ENCODE peak calls at places on chromosome 13, in six cellular contexts. One of them, this sample, is unnamed.

GRCh38 chr13:43878897-43879322 is 630 bp downstream of the CCDC122 start:
- DNase-seq in pancreas: peak; percentile 67
- DNase-seq in transverse colon: peak; percentile 77
- DNase-seq in RWPE1: peak; percentile 29
- DNase-seq in heart left ventricle: peak; percentile 75
- DNase-seq in SJSA1: peak; percentile 75
- DNase-seq in this sample: no peak

GRCh38 chr13:57624565-57625435 is 6.7 kb upstream of the PCDH17 start:
- DNase-seq in pancreas: no peak
- DNase-seq in transverse colon: peak; percentile 8
- DNase-seq in RWPE1: peak; percentile 25
- DNase-seq in heart left ventricle: peak; percentile 28
- DNase-seq in SJSA1: peak; percentile 12
- DNase-seq in this sample: no peak

GRCh38 chr13:87376081-87376480 is 295.1 kb upstream of the SLITRK5 start:
- DNase-seq in pancreas: no peak
- DNase-seq in transverse colon: no peak
- DNase-seq in RWPE1: no peak
- DNase-seq in heart left ventricle: no peak
- DNase-seq in SJSA1: no peak
- DNase-seq in this sample: no peak

GRCh38 chr13:76004411-76004810 is 368.3 kb downstream of the LMO7 start:
- DNase-seq in pancreas: no peak
- DNase-seq in transverse colon: no peak
- DNase-seq in RWPE1: no peak
- DNase-seq in heart left ventricle: no peak
- DNase-seq in SJSA1: no peak
- DNase-seq in this sample: no peak

GRCh38 chr13:113119166-113119821 is 3.3 kb upstream of the F10 start:
- DNase-seq in pancreas: no peak
- DNase-seq in transverse colon: no peak
- DNase-seq in RWPE1: no peak
- DNase-seq in heart left ventricle: no peak
- DNase-seq in SJSA1: no peak
- DNase-seq in this sample: no peak

GRCh38 chr13:47038196-47038595 is 141.3 kb upstream of the HTR2A start:
- DNase-seq in pancreas: no peak
- DNase-seq in transverse colon: no peak
- DNase-seq in RWPE1: no peak
- DNase-seq in heart left ventricle: no peak
- DNase-seq in SJSA1: no peak
- DNase-seq in this sample: no peak

GRCh38 chr13:23672616-23673015 is 102.4 kb downstream of the TNFRSF19 start:
- DNase-seq in pancreas: no peak
- DNase-seq in transverse colon: no peak
- DNase-seq in RWPE1: no peak
- DNase-seq in heart left ventricle: no peak
- DNase-seq in SJSA1: no peak
- DNase-seq in this sample: no peak

GRCh38 chr13:108917581-108917980 is 288.2 kb downstream of the MYO16 start:
- DNase-seq in pancreas: no peak
- DNase-seq in transverse colon: no peak
- DNase-seq in RWPE1: no peak
- DNase-seq in heart left ventricle: no peak
- DNase-seq in SJSA1: peak; percentile 31
- DNase-seq in this sample: no peak

GRCh38 chr13:110259651-110260050 is 47.3 kb downstream of the COL4A1 start:
- DNase-seq in pancreas: no peak
- DNase-seq in transverse colon: no peak
- DNase-seq in RWPE1: no peak
- DNase-seq in heart left ventricle: no peak
- DNase-seq in SJSA1: no peak
- DNase-seq in this sample: no peak

GRCh38 chr13:98813993-98814392 is 61.5 kb upstream of the SLC15A1 start:
- DNase-seq in pancreas: no peak
- DNase-seq in transverse colon: no peak
- DNase-seq in RWPE1: no peak
- DNase-seq in heart left ventricle: no peak
- DNase-seq in SJSA1: peak; percentile 76
- DNase-seq in this sample: no peak

GRCh38 chr13:99330942-99331341 is 23.7 kb upstream of the GPR183 start:
- DNase-seq in pancreas: no peak
- DNase-seq in transverse colon: no peak
- DNase-seq in RWPE1: no peak
- DNase-seq in heart left ventricle: no peak
- DNase-seq in SJSA1: peak; percentile 92
- DNase-seq in this sample: no peak

GRCh38 chr13:85529216-85529590 is 270.0 kb downstream of the SLITRK6 start:
- DNase-seq in pancreas: no peak
- DNase-seq in transverse colon: no peak
- DNase-seq in RWPE1: no peak
- DNase-seq in heart left ventricle: no peak
- DNase-seq in SJSA1: no peak
- DNase-seq in this sample: no peak

GRCh38 chr13:40083841-40084240 is 428.4 kb downstream of the COG6 start:
- DNase-seq in pancreas: no peak
- DNase-seq in transverse colon: no peak
- DNase-seq in RWPE1: no peak
- DNase-seq in heart left ventricle: no peak
- DNase-seq in SJSA1: no peak
- DNase-seq in this sample: no peak

GRCh38 chr13:59702269-59702668 is 461.5 kb downstream of the DIAPH3 start:
- DNase-seq in pancreas: no peak
- DNase-seq in transverse colon: no peak
- DNase-seq in RWPE1: no peak
- DNase-seq in heart left ventricle: no peak
- DNase-seq in SJSA1: no peak
- DNase-seq in this sample: no peak

GRCh38 chr13:51682691-51683090 is 98.4 kb downstream of the WDFY2 start:
- DNase-seq in pancreas: no peak
- DNase-seq in transverse colon: no peak
- DNase-seq in RWPE1: no peak
- DNase-seq in heart left ventricle: no peak
- DNase-seq in SJSA1: no peak
- DNase-seq in this sample: no peak

GRCh38 chr13:44240611-44241010 is 133.0 kb upstream of the SERP2 start:
- DNase-seq in pancreas: no peak
- DNase-seq in transverse colon: no peak
- DNase-seq in RWPE1: no peak
- DNase-seq in heart left ventricle: no peak
- DNase-seq in SJSA1: no peak
- DNase-seq in this sample: no peak

GRCh38 chr13:106318941-106319411 is 216.5 kb downstream of the EFNB2 start:
- DNase-seq in pancreas: no peak
- DNase-seq in transverse colon: no peak
- DNase-seq in RWPE1: peak; percentile 88
- DNase-seq in heart left ventricle: no peak
- DNase-seq in SJSA1: peak; percentile 42
- DNase-seq in this sample: peak; percentile 89

GRCh38 chr13:50129065-50129922 is 114.0 kb downstream of the KCNRG start:
- DNase-seq in pancreas: no peak
- DNase-seq in transverse colon: no peak
- DNase-seq in RWPE1: no peak
- DNase-seq in heart left ventricle: no peak
- DNase-seq in SJSA1: no peak
- DNase-seq in this sample: no peak
- H3K27ac ChIP-seq in pancreas: no peak overlapping the region
- H3K27ac ChIP-seq in transverse colon: peak overlapping the region; percentile 42
- H3K27ac ChIP-seq in RWPE1: peak overlapping the region; percentile 72
- H3K27ac ChIP-seq in heart left ventricle: peak overlapping the region; percentile 68
- H3K27ac ChIP-seq in SJSA1: no peak overlapping the region
- H3K27ac ChIP-seq in this sample: no peak overlapping the region

GRCh38 chr13:27252467-27252866 is 1.1 kb downstream of the RPL21 start:
- DNase-seq in pancreas: no peak
- DNase-seq in transverse colon: no peak
- DNase-seq in RWPE1: no peak
- DNase-seq in heart left ventricle: no peak
- DNase-seq in SJSA1: no peak
- DNase-seq in this sample: no peak
- H3K27ac ChIP-seq in pancreas: peak overlapping the region; percentile 95
- H3K27ac ChIP-seq in transverse colon: peak overlapping the region; percentile 98
- H3K27ac ChIP-seq in RWPE1: no peak overlapping the region
- H3K27ac ChIP-seq in heart left ventricle: peak overlapping the region; percentile 96
- H3K27ac ChIP-seq in SJSA1: peak overlapping the region; percentile 99
- H3K27ac ChIP-seq in this sample: peak overlapping the region; percentile 95

GRCh38 chr13:36710396-36710795 is 36.6 kb downstream of the SERTM1 start:
- DNase-seq in pancreas: no peak
- DNase-seq in transverse colon: no peak
- DNase-seq in RWPE1: no peak
- DNase-seq in heart left ventricle: no peak
- DNase-seq in SJSA1: no peak
- DNase-seq in this sample: no peak

GRCh38 chr13:36713842-36714241 is 40.0 kb downstream of the SERTM1 start:
- DNase-seq in pancreas: no peak
- DNase-seq in transverse colon: no peak
- DNase-seq in RWPE1: no peak
- DNase-seq in heart left ventricle: no peak
- DNase-seq in SJSA1: no peak
- DNase-seq in this sample: no peak

GRCh38 chr13:36715841-36716240 is 42.0 kb downstream of the SERTM1 start:
- DNase-seq in pancreas: no peak
- DNase-seq in transverse colon: no peak
- DNase-seq in RWPE1: no peak
- DNase-seq in heart left ventricle: no peak
- DNase-seq in SJSA1: no peak
- DNase-seq in this sample: no peak

GRCh38 chr13:36712290-36712689 is 38.5 kb downstream of the SERTM1 start:
- DNase-seq in pancreas: no peak
- DNase-seq in transverse colon: no peak
- DNase-seq in RWPE1: no peak
- DNase-seq in heart left ventricle: no peak
- DNase-seq in SJSA1: no peak
- DNase-seq in this sample: no peak

DNA sequence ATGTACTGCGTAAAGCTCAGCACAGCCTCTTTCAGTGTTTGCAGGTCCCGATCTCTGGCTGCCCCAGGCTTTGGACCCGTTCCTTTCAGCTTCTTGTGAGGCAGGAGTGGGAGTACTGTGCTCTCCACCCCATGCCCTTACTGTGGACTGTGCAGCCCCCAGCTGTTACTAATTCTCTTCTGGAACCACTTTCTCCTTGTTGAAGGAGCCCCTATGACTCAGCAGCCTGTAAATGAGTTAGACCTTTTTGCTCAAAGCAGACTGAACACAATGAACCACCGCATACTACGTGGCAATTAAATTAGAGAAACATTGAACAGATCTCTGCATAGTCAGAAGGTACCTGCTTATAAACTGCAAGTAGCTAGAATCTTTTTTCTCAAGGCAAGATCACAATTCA is 39.0 kb downstream of the SERTM1 start:
- DNase-seq in pancreas: no peak
- DNase-seq in transverse colon: no peak
- DNase-seq in RWPE1: no peak
- DNase-seq in heart left ventricle: no peak
- DNase-seq in SJSA1: peak; percentile 2
- DNase-seq in this sample: no peak
- H3K27ac ChIP-seq in pancreas: no peak overlapping the region
- H3K27ac ChIP-seq in transverse colon: no peak overlapping the region
- H3K27ac ChIP-seq in RWPE1: no peak overlapping the region
- H3K27ac ChIP-seq in heart left ventricle: no peak overlapping the region
- H3K27ac ChIP-seq in SJSA1: no peak overlapping the region
- H3K27ac ChIP-seq in this sample: no peak overlapping the region

GRCh38 chr13:31476753-31477152 is 262.6 kb upstream of the RXFP2 start:
- DNase-seq in pancreas: no peak
- DNase-seq in transverse colon: no peak
- DNase-seq in RWPE1: no peak
- DNase-seq in heart left ventricle: no peak
- DNase-seq in SJSA1: peak; percentile 1
- DNase-seq in this sample: no peak
- H3K27ac ChIP-seq in pancreas: no peak overlapping the region
- H3K27ac ChIP-seq in transverse colon: no peak overlapping the region
- H3K27ac ChIP-seq in RWPE1: no peak overlapping the region
- H3K27ac ChIP-seq in heart left ventricle: no peak overlapping the region
- H3K27ac ChIP-seq in SJSA1: no peak overlapping the region
- H3K27ac ChIP-seq in this sample: no peak overlapping the region

GRCh38 chr13:101417043-101417406 is 717 bp upstream of the NALCN start:
- DNase-seq in pancreas: no peak
- DNase-seq in transverse colon: no peak
- DNase-seq in RWPE1: peak; percentile 38
- DNase-seq in heart left ventricle: no peak
- DNase-seq in SJSA1: peak; percentile 22
- DNase-seq in this sample: no peak
- H3K27ac ChIP-seq in pancreas: no peak overlapping the region
- H3K27ac ChIP-seq in transverse colon: no peak overlapping the region
- H3K27ac ChIP-seq in RWPE1: peak overlapping the region; percentile 42
- H3K27ac ChIP-seq in heart left ventricle: peak overlapping the region; percentile 28
- H3K27ac ChIP-seq in SJSA1: no peak overlapping the region
- H3K27ac ChIP-seq in this sample: no peak overlapping the region

GRCh38 chr13:97307544-97307881 is 85.4 kb downstream of the MBNL2 start:
- DNase-seq in pancreas: no peak
- DNase-seq in transverse colon: no peak
- DNase-seq in RWPE1: no peak
- DNase-seq in heart left ventricle: no peak
- DNase-seq in SJSA1: no peak
- DNase-seq in this sample: no peak

GRCh38 chr13:97306646-97307045 is 84.5 kb downstream of the MBNL2 start:
- DNase-seq in pancreas: no peak
- DNase-seq in transverse colon: no peak
- DNase-seq in RWPE1: no peak
- DNase-seq in heart left ventricle: no peak
- DNase-seq in SJSA1: no peak
- DNase-seq in this sample: no peak

GRCh38 chr13:97307096-97307495 is 85.0 kb downstream of the MBNL2 start:
- DNase-seq in pancreas: no peak
- DNase-seq in transverse colon: no peak
- DNase-seq in RWPE1: no peak
- DNase-seq in heart left ventricle: no peak
- DNase-seq in SJSA1: no peak
- DNase-seq in this sample: no peak

GRCh38 chr13:97308735-97309429 is 86.7 kb downstream of the MBNL2 start:
- DNase-seq in pancreas: no peak
- DNase-seq in transverse colon: no peak
- DNase-seq in RWPE1: no peak
- DNase-seq in heart left ventricle: no peak
- DNase-seq in SJSA1: peak; percentile 88
- DNase-seq in this sample: no peak

DNA sequence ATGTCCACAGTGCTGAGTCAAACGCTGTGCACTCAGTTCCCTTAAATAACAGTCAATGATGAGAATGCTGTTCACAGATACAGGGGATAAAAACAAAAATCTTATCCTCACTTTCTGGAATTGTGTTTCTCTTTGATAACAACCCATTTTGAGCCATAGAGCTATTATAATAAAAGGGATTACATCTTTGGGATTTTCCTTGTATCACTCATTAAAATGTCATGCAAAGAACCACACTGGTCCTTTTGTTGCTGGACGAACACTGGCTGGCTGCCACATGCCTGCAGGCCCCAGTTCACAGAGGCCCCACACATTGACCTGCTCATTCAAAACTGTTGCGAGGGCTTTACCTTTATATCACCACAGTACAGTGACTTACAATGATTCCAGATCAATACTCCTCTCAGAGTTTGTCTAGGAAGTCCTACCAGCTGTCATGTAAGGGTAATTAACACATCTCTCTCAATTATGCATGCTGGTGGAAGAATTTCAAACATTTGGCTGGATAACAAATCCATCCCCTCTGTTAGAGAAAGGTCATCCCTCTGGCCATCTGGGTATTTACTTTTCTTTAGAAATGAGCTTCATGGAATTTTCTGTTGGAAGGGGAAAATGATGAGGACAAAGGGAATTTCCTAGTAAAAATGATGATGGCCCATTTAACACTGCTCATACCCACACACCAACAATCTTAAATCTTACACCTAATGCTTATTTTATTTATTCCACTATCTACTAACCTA is 85.9 kb downstream of the MBNL2 start:
- DNase-seq in pancreas: peak; percentile 34
- DNase-seq in transverse colon: no peak
- DNase-seq in RWPE1: peak; percentile 41
- DNase-seq in heart left ventricle: peak; percentile 52
- DNase-seq in SJSA1: peak; percentile 94
- DNase-seq in this sample: no peak
- H3K27ac ChIP-seq in pancreas: no peak overlapping the region
- H3K27ac ChIP-seq in transverse colon: peak overlapping the region; percentile 42
- H3K27ac ChIP-seq in RWPE1: no peak overlapping the region
- H3K27ac ChIP-seq in heart left ventricle: peak overlapping the region; percentile 41
- H3K27ac ChIP-seq in SJSA1: peak overlapping the region; percentile 85
- H3K27ac ChIP-seq in this sample: peak overlapping the region; percentile 29